ENCODE peak calls at places on chromosome 18, in five cellular contexts. H is PC-3, X is WTC11, O is Peyer's patch, G is type B pancreatic cell. Y is an unnamed sample.

GRCh38 chr18:68494802-68495560 is 219.9 kb downstream of the TMX3 start:
- DNase-seq in X (no peak), G (no peak), H (peak), O (no peak), Y (peak)

GRCh38 chr18:52569492-52569891 is 229.5 kb downstream of the DCC start:
- DNase-seq in H (peak), X (no peak), G (no peak), O (no peak), Y (no peak)

GRCh38 chr18:70329076-70329475 is 40.2 kb downstream of the SOCS6 start:
- DNase-seq in G (no peak), X (no peak), O (no peak), H (no peak), Y (no peak)

GRCh38 chr18:73043231-73044000 is 175.6 kb upstream of the NETO1 start:
- DNase-seq in O (no peak), H (no peak), G (no peak), X (no peak), Y (no peak)

GRCh38 chr18:56314396-56314795 is 324.0 kb downstream of the TXNL1 start:
- DNase-seq in X (no peak), H (no peak), G (no peak), O (no peak), Y (peak)

GRCh38 chr18:75880913-75881504 is 453.5 kb upstream of the SMIM21 start:
- DNase-seq in X (no peak), H (no peak), G (no peak), O (no peak), Y (no peak)

GRCh38 chr18:7642491-7642890 is 75.4 kb downstream of the PTPRM start:
- DNase-seq in H (no peak), O (no peak), G (no peak), X (no peak), Y (no peak)

GRCh38 chr18:25253779-25254178 is 98.2 kb downstream of the ZNF521 start:
- DNase-seq in H (peak), O (no peak), G (no peak), X (no peak), Y (no peak)

GRCh38 chr18:32346667-32347066 is 124.0 kb downstream of the GAREM1 start:
- DNase-seq in O (no peak), X (no peak), H (no peak), G (no peak), Y (no peak)

GRCh38 chr18:31426021-31426420 is 21.5 kb upstream of the DSG3 start:
- DNase-seq in H (no peak), X (no peak), O (no peak), G (no peak), Y (peak)

GRCh38 chr18:27797484-27797883 is 379.4 kb downstream of the CDH2 start:
- DNase-seq in O (no peak), G (no peak), X (no peak), H (no peak), Y (no peak)

GRCh38 chr18:68172842-68173549 is 541.9 kb downstream of the TMX3 start:
- DNase-seq in X (peak), G (no peak), O (no peak), H (no peak), Y (peak)

GRCh38 chr18:56891870-56892269 is 240.7 kb downstream of the WDR7 start:
- DNase-seq in H (no peak), O (no peak), X (no peak), G (no peak), Y (no peak)

GRCh38 chr18:21163647-21164625 is 52.3 kb upstream of the ROCK1 start:
- DNase-seq in H (peak), G (no peak), X (no peak), O (no peak), Y (peak)

GRCh38 chr18:55494899-55495298 is 93.1 kb downstream of the TCF4 start:
- DNase-seq in O (no peak), G (no peak), H (peak), X (no peak), Y (no peak)

GRCh38 chr18:7572837-7573236 is 5.7 kb downstream of the PTPRM start:
- DNase-seq in O (no peak), G (no peak), H (peak), X (no peak), Y (no peak)

GRCh38 chr18:28108801-28109200 is 68.1 kb downstream of the CDH2 start:
- DNase-seq in X (no peak), O (no peak), H (peak), G (no peak), Y (peak)

GRCh38 chr18:9849407-9849961 is 36.3 kb upstream of the TXNDC2 start:
- DNase-seq in H (peak), G (no peak), O (peak), X (no peak), Y (no peak)

GRCh38 chr18:59662008-59662701 is 35.1 kb downstream of the CCBE1 start:
- DNase-seq in O (no peak), H (peak), G (no peak), X (no peak), Y (peak)

GRCh38 chr18:23933407-23933806 is 81.1 kb upstream of the TTC39C start:
- DNase-seq in O (no peak), H (peak), X (no peak), G (no peak), Y (no peak)

GRCh38 chr18:54444309-54444914 is 86.7 kb downstream of the C18orf54 start:
- DNase-seq in H (peak), O (peak), X (peak), G (no peak), Y (peak)

GRCh38 chr18:23450022-23450421 is 3.1 kb upstream of the RIOK3 start:
- DNase-seq in X (no peak), O (no peak), H (no peak), G (no peak), Y (no peak)

GRCh38 chr18:37484893-37485834 is 80.4 kb downstream of the CELF4 start:
- DNase-seq in X (peak), O (no peak), G (no peak), H (no peak), Y (peak)

GRCh38 chr18:23281626-23282436 is 146.5 kb downstream of the CABLES1 start:
- DNase-seq in O (no peak), X (no peak), G (no peak), H (peak), Y (peak)

GRCh38 chr18:62341423-62341920 is 16.4 kb downstream of the TNFRSF11A start:
- DNase-seq in G (no peak), H (no peak), O (no peak), X (no peak), Y (peak)

GRCh38 chr18:13500227-13500865 is 226.0 kb downstream of the FAM210A start:
- DNase-seq in X (peak), H (no peak), O (no peak), G (no peak), Y (peak)

GRCh38 chr18:51425889-51426288 is 228.4 kb upstream of the MEX3C start:
- DNase-seq in X (no peak), O (no peak), G (no peak), H (no peak), Y (peak)

DNA sequence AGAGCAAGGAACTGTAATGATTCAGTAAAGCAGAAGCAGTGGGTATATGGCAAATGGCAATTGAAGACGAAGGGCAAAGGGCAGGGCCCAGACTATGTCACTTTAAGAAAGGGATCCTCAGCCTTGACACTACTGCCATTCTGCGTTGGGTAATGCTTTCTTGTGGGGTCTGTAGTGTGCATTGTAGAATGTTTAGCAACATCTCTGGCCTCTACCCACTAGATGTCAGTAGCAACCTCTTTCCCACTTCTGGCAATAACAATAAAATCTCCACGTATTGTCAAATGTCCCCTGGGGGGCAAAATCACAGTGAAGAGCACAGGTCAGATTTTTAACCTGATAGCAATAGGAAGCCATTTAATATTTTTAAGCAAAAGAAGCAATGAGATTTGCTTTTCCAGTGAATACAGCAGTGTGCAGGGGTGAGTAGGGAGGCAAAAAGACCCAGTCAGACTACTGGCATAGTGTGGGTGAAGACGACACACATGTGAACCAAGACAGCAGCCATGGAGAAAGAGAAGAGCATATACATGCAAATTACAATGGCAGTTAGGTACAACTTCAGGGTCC is 209.5 kb downstream of the DYM start:
- DNase-seq in G (no peak), X (no peak), O (no peak), H (peak), Y (peak)
- TF ChIP-seq CTCF in G (peak), X (no peak), O (no peak), H (peak), Y (peak)

GRCh38 chr18:76938619-76939018 is 116.3 kb downstream of the ZNF236 start:
- DNase-seq in O (no peak), H (no peak), X (no peak), G (no peak), Y (no peak)

GRCh38 chr18:76935722-76936337 is 113.5 kb downstream of the ZNF236 start:
- DNase-seq in G (no peak), X (no peak), O (no peak), H (no peak), Y (no peak)

GRCh38 chr18:76936877-76937276 is 114.5 kb downstream of the ZNF236 start:
- DNase-seq in O (no peak), G (no peak), X (no peak), H (no peak), Y (no peak)

GRCh38 chr18:76941284-76941683 is 118.9 kb downstream of the ZNF236 start:
- DNase-seq in O (no peak), G (no peak), X (no peak), H (no peak), Y (no peak)

GRCh38 chr18:76937597-76937996 is 115.2 kb downstream of the ZNF236 start:
- DNase-seq in G (no peak), X (no peak), H (no peak), O (no peak), Y (no peak)
- TF ChIP-seq CTCF in G (no peak), X (no peak), H (no peak), O (no peak), Y (no peak)

GRCh38 chr18:35837922-35838496 is 134.5 kb upstream of the RMP24 start:
- DNase-seq in G (no peak), H (no peak), O (no peak), X (no peak), Y (no peak)
- TF ChIP-seq CTCF in G (no peak), H (no peak), O (no peak), X (no peak), Y (no peak)

GRCh38 chr18:48553236-48553635 is 14.4 kb downstream of the CTIF start:
- DNase-seq in O (no peak), H (no peak), X (no peak), G (no peak), Y (peak)

GRCh38 chr18:48552130-48552529 is 13.3 kb downstream of the CTIF start:
- DNase-seq in X (no peak), G (no peak), H (no peak), O (no peak), Y (no peak)

GRCh38 chr18:48550101-48550729 is 11.4 kb downstream of the CTIF start:
- DNase-seq in H (no peak), O (no peak), G (no peak), X (no peak), Y (no peak)

GRCh38 chr18:48548921-48549320 is 10.1 kb downstream of the CTIF start:
- DNase-seq in X (no peak), O (no peak), G (no peak), H (no peak), Y (no peak)

GRCh38 chr18:48551100-48551499 is 12.3 kb downstream of the CTIF start:
- DNase-seq in G (no peak), H (no peak), O (no peak), X (no peak), Y (no peak)
- TF ChIP-seq CTCF in G (no peak), H (no peak), O (no peak), X (no peak), Y (no peak)

GRCh38 chr18:3447895-3448844 is 1.8 kb upstream of the TGIF1 start:
- DNase-seq in O (peak), X (peak), H (peak), G (peak), Y (peak)
- TF ChIP-seq CTCF in O (no peak), X (no peak), H (peak), G (no peak), Y (peak)

GRCh38 chr18:78150590-78150989 is 829.0 kb upstream of the SALL3 start:
- DNase-seq in X (no peak), H (no peak), O (no peak), G (no peak), Y (no peak)

GRCh38 chr18:78146136-78146535 is 833.5 kb upstream of the SALL3 start:
- DNase-seq in G (no peak), O (no peak), X (no peak), H (no peak), Y (no peak)

GRCh38 chr18:78140294-78140693 is 839.3 kb upstream of the SALL3 start:
- DNase-seq in G (no peak), H (no peak), O (no peak), X (no peak), Y (no peak)

GRCh38 chr18:78144669-78145068 is 834.9 kb upstream of the SALL3 start:
- DNase-seq in X (no peak), H (no peak), G (no peak), O (no peak), Y (no peak)

DNA sequence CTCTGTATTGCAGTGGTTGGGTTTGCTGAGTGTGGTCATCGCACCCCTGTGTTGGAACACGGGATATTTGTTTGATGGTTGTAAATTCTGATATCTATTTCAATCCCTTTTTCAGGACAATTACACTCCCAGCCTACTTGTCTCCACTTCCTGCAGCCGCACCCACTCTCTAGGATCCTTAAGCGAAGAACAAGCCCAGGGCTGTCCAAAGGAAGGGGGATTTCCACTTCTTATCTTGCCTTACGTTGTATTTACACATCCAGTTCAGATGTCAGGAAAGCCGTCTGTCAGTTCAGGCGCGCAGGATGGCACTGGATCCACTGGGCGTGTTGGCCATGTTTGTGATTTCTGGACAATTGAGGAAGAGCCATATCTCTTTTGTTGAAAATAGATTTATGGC is 834.5 kb upstream of the SALL3 start:
- DNase-seq in G (no peak), X (no peak), O (no peak), H (no peak), Y (no peak)
- TF ChIP-seq CTCF in G (no peak), X (no peak), O (no peak), H (no peak), Y (no peak)

GRCh38 chr18:58497845-58498244 is 131.0 kb downstream of the ALPK2 start:
- DNase-seq in H (peak), X (no peak), G (no peak), O (no peak), Y (peak)
- TF ChIP-seq CTCF in H (no peak), X (no peak), G (no peak), O (no peak), Y (no peak)

GRCh38 chr18:3608488-3608887 is 158.5 kb downstream of the TGIF1 start:
- DNase-seq in H (no peak), O (no peak), X (no peak), G (no peak), Y (no peak)
- TF ChIP-seq CTCF in H (no peak), O (no peak), X (no peak), G (no peak), Y (no peak)

GRCh38 chr18:35186491-35187034 is 54.3 kb upstream of the ZNF397 start:
- DNase-seq in H (no peak), G (no peak), X (no peak), O (no peak), Y (no peak)

GRCh38 chr18:35185771-35186170 is 55.1 kb upstream of the ZNF397 start:
- DNase-seq in O (no peak), G (no peak), X (no peak), H (no peak), Y (peak)

GRCh38 chr18:35193313-35193712 is 47.5 kb upstream of the ZNF397 start:
- DNase-seq in H (no peak), X (no peak), G (no peak), O (no peak), Y (no peak)

GRCh38 chr18:35191252-35192025 is 49.4 kb upstream of the ZNF397 start:
- DNase-seq in G (no peak), H (no peak), X (no peak), O (no peak), Y (no peak)

DNA sequence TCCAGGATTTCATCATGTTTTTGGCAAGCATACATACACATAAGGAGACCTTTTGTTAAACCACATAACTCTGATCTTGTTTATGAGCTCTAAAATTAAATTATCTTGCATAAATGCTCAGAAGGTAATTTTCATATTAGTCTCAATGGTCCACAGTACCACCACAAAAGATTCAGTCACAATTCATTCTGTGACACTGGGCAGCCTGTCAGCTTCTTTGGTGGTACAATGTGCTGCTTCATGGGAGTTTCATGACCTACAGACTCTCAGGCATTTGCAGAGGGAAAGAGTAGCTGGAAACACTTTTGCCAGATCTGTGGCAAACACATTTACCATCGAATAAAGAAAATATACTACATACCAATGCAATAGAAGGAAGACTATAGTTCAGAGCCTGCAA is 51.3 kb upstream of the ZNF397 start:
- DNase-seq in G (no peak), O (no peak), X (no peak), H (no peak), Y (no peak)
- TF ChIP-seq CTCF in G (no peak), O (no peak), X (no peak), H (no peak), Y (no peak)